ENCODE peak calls at places on chromosomes 13 and 19, in nine cellular contexts. E is CD4-positive, alpha-beta T cell; U is psoas muscle; A is gastrocnemius medialis; T is astrocyte; V is HCT116; S is colonic mucosa; L is CD8-positive, alpha-beta T cell; R is pancreas. W is an unnamed sample. For H3K27me3, the result is how much of the 10 kb centered on the place peaks cover.

GRCh38 chr13:98393873-98394272 is 183.0 kb downstream of the STK24 start:
- DNase-seq in E (no peak), U (no peak), A (no peak), T (no peak), V (no peak), S (no peak), L (no peak), R (no peak), W (peak)

GRCh38 chr13:23087884-23088283 is 92.9 kb upstream of the SGCG start:
- DNase-seq in E (no peak), U (no peak), A (no peak), T (no peak), V (peak), S (peak), L (no peak), R (peak), W (peak)

GRCh38 chr19:8505680-8506401 is 3.4 kb upstream of the PRAM1 start:
- DNase-seq in E (peak), U (peak), A (peak), T (peak), V (no peak), S (peak), L (peak), R (peak), W (peak)

GRCh38 chr19:14112809-14113385 is 4.7 kb downstream of the PRKACA start:
- DNase-seq in E (no peak), U (peak), A (no peak), T (no peak), V (no peak), S (no peak), L (no peak), R (no peak), W (no peak)

GRCh38 chr13:44026194-44026593 is 146.5 kb downstream of the LACC1 start:
- DNase-seq in E (no peak), U (no peak), A (no peak), T (no peak), V (no peak), S (no peak), L (no peak), R (no peak), W (no peak)

GRCh38 chr13:51646041-51646670 is 61.9 kb downstream of the WDFY2 start:
- DNase-seq in E (peak), U (no peak), A (no peak), T (no peak), V (no peak), S (no peak), L (no peak), R (no peak), W (no peak)

GRCh38 chr19:1400281-1401137 is 833 bp downstream of the GAMT start:
- DNase-seq in E (no peak), U (peak), A (peak), T (no peak), V (no peak), S (no peak), L (no peak), R (peak), W (no peak)

GRCh38 chr19:16078311-16078758 is 2.0 kb downstream of the TPM4 start:
- DNase-seq in E (no peak), U (no peak), A (no peak), T (peak), V (no peak), S (no peak), L (no peak), R (no peak), W (peak)

GRCh38 chr13:73417012-73417615 is 358.3 kb downstream of the KLF5 start:
- DNase-seq in E (no peak), U (no peak), A (no peak), T (no peak), V (peak), S (no peak), L (no peak), R (peak), W (no peak)

GRCh38 chr19:52494518-52494917 is 33.0 kb upstream of the ZNF808 start:
- DNase-seq in E (no peak), U (no peak), A (no peak), T (no peak), V (no peak), S (no peak), L (no peak), R (no peak), W (no peak)

GRCh38 chr19:34365463-34366401 is 736 bp downstream of the GPI start:
- DNase-seq in E (no peak), U (peak), A (no peak), T (peak), V (no peak), S (peak), L (peak), R (peak), W (peak)

GRCh38 chr19:2332341-2333026 is 4.0 kb downstream of the SPPL2B start:
- DNase-seq in E (peak), U (no peak), A (no peak), T (no peak), V (no peak), S (peak), L (peak), R (no peak), W (no peak)

GRCh38 chr13:40599722-40600121 is 66.7 kb downstream of the FOXO1 start:
- DNase-seq in E (no peak), U (no peak), A (no peak), T (no peak), V (no peak), S (no peak), L (no peak), R (no peak), W (no peak)

GRCh38 chr13:91722267-91722884 is 324.0 kb downstream of the GPC5 start:
- DNase-seq in E (no peak), U (no peak), A (no peak), T (peak), V (no peak), S (no peak), L (no peak), R (no peak), W (no peak)

GRCh38 chr13:42071667-42072419 is 23.4 kb downstream of the DGKH start:
- DNase-seq in E (no peak), U (no peak), A (no peak), T (peak), V (no peak), S (no peak), L (no peak), R (no peak), W (no peak)

GRCh38 chr19:56170261-56170660 is 5.5 kb upstream of the GALP start:
- DNase-seq in E (no peak), U (peak), A (no peak), T (peak), V (no peak), S (no peak), L (no peak), R (peak), W (peak)

GRCh38 chr13:90416519-90416918 is 931.0 kb upstream of the MIR17HG start:
- DNase-seq in E (no peak), U (no peak), A (no peak), T (peak), V (no peak), S (no peak), L (no peak), R (no peak), W (peak)

GRCh38 chr19:48190288-48191284 is 20.1 kb downstream of the ZSWIM9 start:
- DNase-seq in E (peak), U (no peak), A (no peak), T (peak), V (peak), S (no peak), L (peak), R (peak), W (peak)

GRCh38 chr19:1427221-1427620 is 11.0 kb upstream of the RPS15 start:
- DNase-seq in E (no peak), U (no peak), A (no peak), T (no peak), V (no peak), S (no peak), L (no peak), R (no peak), W (no peak)

GRCh38 chr19:40716031-40716654 is 543 bp downstream of the COQ8B start:
- DNase-seq in E (no peak), U (peak), A (no peak), T (no peak), V (peak), S (no peak), L (peak), R (peak), W (peak)

GRCh38 chr19:53942001-53942786 is 20.5 kb upstream of the CACNG8 start:
- DNase-seq in E (no peak), U (no peak), A (no peak), T (no peak), V (no peak), S (no peak), L (no peak), R (peak), W (peak)

GRCh38 chr13:43127103-43127817 is 103.9 kb downstream of the DNAJC15 start:
- DNase-seq in E (no peak), U (no peak), A (no peak), T (no peak), V (no peak), S (no peak), L (no peak), R (no peak), W (no peak)

GRCh38 chr19:1412995-1413889 is 5.9 kb downstream of the DAZAP1 start:
- DNase-seq in E (no peak), U (no peak), A (no peak), T (no peak), V (no peak), S (no peak), L (no peak), R (no peak), W (no peak)

GRCh38 chr13:37109080-37109678 is 3.7 kb upstream of the CSNK1A1L start:
- DNase-seq in E (no peak), U (no peak), A (no peak), T (peak), V (no peak), S (no peak), L (no peak), R (no peak), W (no peak)

GRCh38 chr19:4506449-4507149 is 11.7 kb downstream of the PLIN4 start:
- DNase-seq in E (no peak), U (no peak), A (no peak), T (peak), V (no peak), S (no peak), L (no peak), R (no peak), W (peak)

GRCh38 chr13:100392709-100393630 is 195.6 kb downstream of the GGACT start:
- DNase-seq in E (no peak), U (peak), A (peak), T (peak), V (peak), S (peak), L (no peak), R (peak), W (peak)

GRCh38 chr19:58562126-58563033 is 4.0 kb upstream of the UBE2M start:
- DNase-seq in E (no peak), U (peak), A (no peak), T (peak), V (no peak), S (peak), L (peak), R (peak), W (no peak)

GRCh38 chr13:44157614-44158013 is 216.0 kb upstream of the SERP2 start:
- DNase-seq in E (no peak), U (no peak), A (peak), T (no peak), V (no peak), S (no peak), L (no peak), R (no peak), W (no peak)

GRCh38 chr19:43983912-43984686 is at the start of gene ZNF155:
- DNase-seq in E (peak), U (peak), A (peak), T (peak), V (peak), S (peak), L (peak), R (peak), W (peak)

GRCh38 chr19:8577247-8577646 is at the start of gene MYO1F:
- DNase-seq in E (no peak), U (peak), A (no peak), T (no peak), V (no peak), S (peak), L (peak), R (no peak), W (no peak)

GRCh38 chr19:8615813-8616596 is 5.5 kb upstream of the ADAMTS10 start:
- DNase-seq in E (peak), U (peak), A (no peak), T (no peak), V (peak), S (peak), L (peak), R (peak), W (peak)

GRCh38 chr13:27991881-27992280 is 3.4 kb upstream of the URAD start:
- DNase-seq in E (no peak), U (no peak), A (no peak), T (no peak), V (no peak), S (no peak), L (no peak), R (no peak), W (no peak)

GRCh38 chr13:27985600-27985999 is 2.9 kb downstream of the URAD start:
- DNase-seq in E (no peak), U (no peak), A (no peak), T (no peak), V (no peak), S (no peak), L (no peak), R (no peak), W (no peak)

DNA sequence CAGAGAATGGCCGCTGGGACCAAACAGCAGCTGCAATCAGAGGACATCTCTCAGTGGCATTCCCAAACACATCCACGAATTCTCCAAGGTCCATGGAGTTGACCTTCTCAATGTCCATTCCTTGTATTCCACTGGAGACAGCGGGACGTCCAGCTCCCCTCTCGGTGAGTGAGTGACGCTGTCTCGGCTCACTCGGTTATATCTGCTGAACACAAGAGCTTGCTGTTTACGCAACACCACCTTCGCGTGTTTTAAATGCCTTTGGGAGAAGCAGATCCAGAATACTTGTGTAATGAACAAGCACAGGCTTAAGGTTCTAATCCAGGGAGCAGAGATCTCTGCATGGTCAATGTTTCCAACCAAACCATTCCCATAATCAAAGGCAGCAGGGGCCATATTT is at the start of gene URAD:
- DNase-seq in E (no peak), U (no peak), A (no peak), T (no peak), V (no peak), S (no peak), L (no peak), R (no peak), W (no peak)
- H3K27me3 ChIP-seq in E (under half), U (under half), A (under half), T (under half), V (under half), S (under half), L (under half), R (under half), W (under half)

GRCh38 chr13:85093808-85094207 is 705.4 kb downstream of the SLITRK6 start:
- DNase-seq in E (no peak), U (no peak), A (no peak), T (peak), V (peak), S (no peak), L (no peak), R (no peak), W (peak)

GRCh38 chr13:85095887-85096286 is 703.3 kb downstream of the SLITRK6 start:
- DNase-seq in E (no peak), U (no peak), A (no peak), T (no peak), V (no peak), S (no peak), L (no peak), R (no peak), W (no peak)

GRCh38 chr13:85099245-85099644 is 700.0 kb downstream of the SLITRK6 start:
- DNase-seq in E (no peak), U (no peak), A (no peak), T (no peak), V (no peak), S (no peak), L (no peak), R (no peak), W (no peak)
- H3K27me3 ChIP-seq in E (under half), U (under half), A (under half), T (under half), V (under half), S (under half), L (under half), R (under half), W (under half)

GRCh38 chr19:30226464-30227070 is 145.6 kb upstream of the ZNF536 start:
- DNase-seq in E (no peak), U (no peak), A (no peak), T (no peak), V (no peak), S (no peak), L (no peak), R (no peak), W (no peak)
- H3K27me3 ChIP-seq in E (half or more), U (half or more), A (half or more), T (half or more), V (under half), S (half or more), L (under half), R (under half), W (under half)

GRCh38 chr19:18121166-18121565 is 23.6 kb downstream of the MAST3 start:
- DNase-seq in E (no peak), U (no peak), A (no peak), T (no peak), V (no peak), S (no peak), L (no peak), R (no peak), W (no peak)

GRCh38 chr19:18122424-18122823 is 24.8 kb downstream of the MAST3 start:
- DNase-seq in E (no peak), U (no peak), A (no peak), T (no peak), V (no peak), S (no peak), L (no peak), R (no peak), W (no peak)

GRCh38 chr19:18126097-18126496 is 26.9 kb upstream of the PIK3R2 start:
- DNase-seq in E (no peak), U (no peak), A (no peak), T (no peak), V (no peak), S (no peak), L (no peak), R (no peak), W (no peak)

GRCh38 chr19:18122860-18123795 is 25.6 kb downstream of the MAST3 start:
- DNase-seq in E (no peak), U (no peak), A (no peak), T (no peak), V (no peak), S (no peak), L (no peak), R (no peak), W (no peak)

GRCh38 chr19:18123819-18124218 is 26.2 kb downstream of the MAST3 start:
- DNase-seq in E (no peak), U (no peak), A (no peak), T (no peak), V (no peak), S (no peak), L (no peak), R (no peak), W (no peak)
- H3K27me3 ChIP-seq in E (under half), U (under half), A (under half), T (under half), V (under half), S (under half), L (under half), R (under half), W (under half)

GRCh38 chr19:11279505-11280236 is 16.3 kb upstream of the TSPAN16 start:
- DNase-seq in E (peak), U (no peak), A (no peak), T (no peak), V (no peak), S (no peak), L (peak), R (no peak), W (no peak)

GRCh38 chr19:11273989-11274388 is 11.7 kb upstream of the DOCK6 start:
- DNase-seq in E (no peak), U (no peak), A (no peak), T (no peak), V (no peak), S (no peak), L (no peak), R (no peak), W (no peak)

GRCh38 chr19:11273288-11273687 is 11.0 kb upstream of the DOCK6 start:
- DNase-seq in E (no peak), U (no peak), A (no peak), T (no peak), V (no peak), S (no peak), L (no peak), R (no peak), W (no peak)

GRCh38 chr19:11278670-11279069 is 16.3 kb upstream of the DOCK6 start:
- DNase-seq in E (no peak), U (no peak), A (no peak), T (no peak), V (no peak), S (no peak), L (no peak), R (no peak), W (no peak)

GRCh38 chr19:11274533-11275086 is 12.3 kb upstream of the DOCK6 start:
- DNase-seq in E (no peak), U (no peak), A (no peak), T (no peak), V (no peak), S (no peak), L (no peak), R (no peak), W (no peak)
- H3K27me3 ChIP-seq in E (under half), U (under half), A (under half), T (under half), V (under half), S (under half), L (under half), R (under half), W (under half)

GRCh38 chr19:50311723-50312635 is 17.2 kb downstream of the KCNC3 start:
- DNase-seq in E (no peak), U (no peak), A (no peak), T (no peak), V (no peak), S (no peak), L (no peak), R (peak), W (peak)
- H3K27me3 ChIP-seq in E (half or more), U (under half), A (half or more), T (under half), V (under half), S (under half), L (under half), R (under half), W (half or more)

W was measured in MG63.